ENCODE peak calls at places on chromosomes 4 and X, in nine cellular contexts. E is HCEC 1CT, K is natural killer cell, T is ELR, L is hippocampal formation, H is OCI-M1, O is SHP77, X is RPMI8226, F is foreskin melanocyte. I is an unnamed sample.

GRCh38 chr4:17436750-17437090 is 75.2 kb downstream of the QDPR start:
- DNase-seq in F (no peak), T (no peak), K (no peak), O (no peak), L (no peak), E (no peak), H (no peak), X (no peak), I (no peak)

GRCh38 chr4:16253127-16253960 is 27.1 kb upstream of the TAPT1 start:
- DNase-seq in H (no peak), F (no peak), L (no peak), E (peak), X (no peak), O (no peak), T (peak), K (no peak), I (peak)

GRCh38 chr4:112085156-112086035 is 59.9 kb upstream of the FAM241A start:
- DNase-seq in O (no peak), H (no peak), F (no peak), E (no peak), K (no peak), L (no peak), X (no peak), T (no peak), I (no peak)

GRCh38 chr4:108201774-108202173 is 33.0 kb upstream of the LEF1 start:
- DNase-seq in L (no peak), O (no peak), E (no peak), T (no peak), K (no peak), F (no peak), H (no peak), X (no peak), I (no peak)

GRCh38 chr4:169398294-169398693 is 127.5 kb upstream of the SH3RF1 start:
- DNase-seq in T (peak), K (no peak), O (no peak), X (no peak), L (no peak), E (peak), F (peak), H (peak), I (peak)

GRCh38 chr4:54516556-54517215 is 141.1 kb upstream of the KIT start:
- DNase-seq in K (no peak), F (peak), H (no peak), L (no peak), O (no peak), E (no peak), X (no peak), T (peak), I (no peak)

GRCh38 chrX:72142094-72142843 is 10.6 kb upstream of the RTL5 start:
- DNase-seq in L (no peak), O (peak), K (no peak), T (no peak), X (no peak), H (no peak), E (no peak), F (no peak), I (no peak)

GRCh38 chrX:14777484-14777883 is 95.4 kb downstream of the FANCB start:
- DNase-seq in E (peak), T (peak), O (no peak), F (no peak), L (no peak), K (no peak), X (no peak), H (no peak), I (peak)

GRCh38 chr4:185374573-185374972 is 21.2 kb downstream of the LRP2BP start:
- DNase-seq in T (no peak), X (no peak), F (no peak), H (peak), O (no peak), L (no peak), K (no peak), E (no peak), I (no peak)

GRCh38 chrX:105829006-105829405 is 6.7 kb downstream of the NRK start:
- DNase-seq in O (no peak), H (no peak), K (no peak), X (no peak), E (peak), L (no peak), F (no peak), T (no peak), I (no peak)

GRCh38 chrX:96837808-96838207 is 45.9 kb upstream of the RPA4 start:
- DNase-seq in F (no peak), X (no peak), L (no peak), H (no peak), K (no peak), E (peak), O (no peak), T (peak), I (no peak)

GRCh38 chr4:55791666-55792065 is 27.9 kb upstream of the EXOC1L start:
- DNase-seq in L (no peak), T (peak), K (no peak), F (no peak), X (no peak), E (no peak), O (no peak), H (no peak), I (no peak)

GRCh38 chr4:124712417-124713212 is at the start of gene ANKRD50:
- DNase-seq in O (peak), E (peak), X (peak), L (peak), H (peak), T (peak), F (peak), K (peak), I (peak)

GRCh38 chr4:20262221-20262620 is 10.5 kb downstream of the SLIT2 start:
- DNase-seq in H (no peak), E (no peak), T (no peak), F (no peak), X (no peak), L (no peak), K (no peak), O (no peak), I (no peak)

GRCh38 chr4:76067652-76068286 is 6.7 kb upstream of the ART3 start:
- DNase-seq in T (peak), L (peak), H (peak), O (peak), F (peak), X (peak), E (peak), K (no peak), I (peak)

GRCh38 chrX:14676431-14676830 is 147.1 kb downstream of the GLRA2 start:
- DNase-seq in K (no peak), E (no peak), O (no peak), F (no peak), T (peak), L (no peak), H (no peak), X (no peak), I (no peak)

GRCh38 chr4:125464146-125464545 is 149.4 kb downstream of the FAT4 start:
- DNase-seq in L (no peak), H (no peak), O (no peak), E (no peak), F (no peak), T (no peak), X (no peak), K (no peak), I (no peak)